ENCODE peak calls at places on chromosomes 3 and 15, in five cellular contexts. X is aorta, K is mesendoderm, M is sigmoid colon, Y is AG04450. Q is an unnamed sample.

GRCh38 chr15:33618300-33618699 is 307.5 kb downstream of the RYR3 start:
- DNase-seq in X (no peak), K (no peak), M (no peak), Y (no peak), Q (no peak)

GRCh38 chr15:36832792-36833191 is 253.4 kb downstream of the CDIN1 start:
- DNase-seq in X (no peak), K (no peak), M (no peak), Y (no peak), Q (no peak)

GRCh38 chr3:126329927-126330725 is 27.1 kb downstream of the KLF15 start:
- DNase-seq in X (no peak), K (no peak), M (peak), Y (no peak), Q (no peak)

GRCh38 chr3:170840291-170840859 is 29.6 kb downstream of the RPL22L1 start:
- DNase-seq in X (no peak), K (no peak), M (no peak), Y (no peak), Q (no peak)

GRCh38 chr15:88664151-88664778 is 25.4 kb downstream of the ISG20 start:
- DNase-seq in X (peak), K (peak), M (peak), Y (no peak), Q (peak)

GRCh38 chr3:28066020-28066419 is 175.4 kb upstream of the CMC1 start:
- DNase-seq in X (no peak), K (no peak), M (no peak), Y (no peak), Q (no peak)

GRCh38 chr15:27486036-27486435 is 515.1 kb downstream of the GABRG3 start:
- DNase-seq in X (no peak), K (no peak), M (no peak), Y (no peak), Q (no peak)

GRCh38 chr3:38001456-38002081 is 11.0 kb downstream of the VILL start:
- DNase-seq in X (peak), K (peak), M (peak), Y (no peak), Q (no peak)

GRCh38 chr15:73273181-73274002 is 95.4 kb downstream of the HCN4 start:
- DNase-seq in X (no peak), K (peak), M (peak), Y (peak), Q (peak)

GRCh38 chr3:181727122-181728036 is 15.7 kb downstream of the SOX2 start:
- DNase-seq in X (no peak), K (peak), M (no peak), Y (no peak), Q (no peak)

GRCh38 chr3:187286467-187287059 is 5.0 kb downstream of the MASP1 start:
- DNase-seq in X (no peak), K (no peak), M (no peak), Y (peak), Q (no peak)

GRCh38 chr15:64521726-64522164 is 61.4 kb downstream of the ZNF609 start:
- DNase-seq in X (no peak), K (peak), M (peak), Y (no peak), Q (no peak)

GRCh38 chr15:99454941-99455795 is 110.6 kb upstream of the MEF2A start:
- DNase-seq in X (peak), K (peak), M (peak), Y (peak), Q (no peak)

GRCh38 chr3:14137004-14137403 is 12.2 kb downstream of the TMEM43 start:
- DNase-seq in X (peak), K (no peak), M (no peak), Y (no peak), Q (no peak)

GRCh38 chr15:80093854-80094418 is 34.5 kb downstream of the ZFAND6 start:
- DNase-seq in X (peak), K (peak), M (peak), Y (no peak), Q (no peak)

GRCh38 chr3:58236527-58237237 is 910 bp upstream of the ABHD6 start:
- DNase-seq in X (peak), K (peak), M (peak), Y (no peak), Q (no peak)

GRCh38 chr3:39383190-39383912 is at the start of gene SLC25A38:
- DNase-seq in X (peak), K (peak), M (peak), Y (peak), Q (peak)

GRCh38 chr3:126621171-126621570 is 33.8 kb downstream of the TXNRD3 start:
- DNase-seq in X (no peak), K (no peak), M (no peak), Y (peak), Q (no peak)

GRCh38 chr3:170338690-170339340 is 18.7 kb upstream of the SKIL start:
- DNase-seq in X (no peak), K (peak), M (no peak), Y (no peak), Q (no peak)

DNA sequence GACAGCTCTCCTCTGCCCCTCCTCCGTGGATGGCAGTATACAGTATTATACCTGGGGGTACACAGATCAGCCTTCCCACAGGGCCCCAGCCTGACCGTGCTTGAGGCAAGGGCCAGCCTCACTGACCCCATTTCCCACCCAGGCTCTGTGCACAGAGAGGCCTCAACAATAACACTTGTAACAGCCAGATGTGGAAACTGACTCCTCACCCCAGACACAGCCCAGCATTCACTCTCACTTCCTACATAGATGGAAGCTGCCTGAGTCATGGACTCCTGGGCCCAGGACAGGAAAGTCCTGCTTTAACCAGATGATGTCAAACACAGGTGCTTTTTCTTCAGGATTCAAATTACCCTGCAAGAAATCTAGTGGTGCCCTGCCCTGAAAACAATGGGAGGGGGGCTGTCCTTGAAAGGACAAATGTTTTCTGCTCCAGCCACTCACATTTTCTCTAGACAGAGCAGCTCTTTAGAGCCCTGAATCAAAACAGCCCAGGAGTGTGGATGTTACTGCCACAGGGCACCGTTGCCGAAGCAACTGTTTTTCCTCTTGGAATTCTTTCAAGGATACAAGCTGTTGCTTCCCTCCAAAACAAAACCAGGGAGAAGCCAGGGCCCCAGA is 16.4 kb downstream of the CCDC12 start:
- DNase-seq in X (peak), K (peak), M (no peak), Y (peak), Q (no peak)
- H3K4me3 ChIP-seq in X (no peak), K (no peak), M (no peak), Y (no peak), Q (no peak)

GRCh38 chr3:169146112-169146665 is 517.3 kb downstream of the MECOM start:
- DNase-seq in X (peak), K (peak), M (peak), Y (no peak), Q (no peak)
- H3K4me3 ChIP-seq in X (peak), K (peak), M (peak), Y (peak), Q (no peak)

DNA sequence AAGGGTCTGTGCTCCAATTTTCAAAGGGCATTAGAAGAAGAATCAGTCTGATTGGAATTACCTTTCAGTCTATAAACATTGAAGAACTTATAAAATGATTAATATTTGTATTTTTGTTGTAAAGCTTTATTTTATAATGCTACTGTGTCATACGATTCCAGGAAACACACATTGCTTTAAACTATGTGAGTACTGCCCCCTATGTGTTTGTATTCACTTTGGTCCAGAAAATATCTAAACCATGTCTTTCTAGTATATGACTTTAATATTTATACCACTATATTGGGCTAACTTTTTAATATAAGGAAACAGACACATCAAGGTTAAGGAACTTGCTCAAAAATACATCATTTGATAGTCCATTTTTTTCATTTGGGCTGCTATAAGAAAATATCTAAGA is 3.2 kb upstream of the RIOX2 start:
- DNase-seq in X (no peak), K (no peak), M (no peak), Y (no peak), Q (no peak)
- H3K4me3 ChIP-seq in X (no peak), K (no peak), M (no peak), Y (no peak), Q (no peak)

DNA sequence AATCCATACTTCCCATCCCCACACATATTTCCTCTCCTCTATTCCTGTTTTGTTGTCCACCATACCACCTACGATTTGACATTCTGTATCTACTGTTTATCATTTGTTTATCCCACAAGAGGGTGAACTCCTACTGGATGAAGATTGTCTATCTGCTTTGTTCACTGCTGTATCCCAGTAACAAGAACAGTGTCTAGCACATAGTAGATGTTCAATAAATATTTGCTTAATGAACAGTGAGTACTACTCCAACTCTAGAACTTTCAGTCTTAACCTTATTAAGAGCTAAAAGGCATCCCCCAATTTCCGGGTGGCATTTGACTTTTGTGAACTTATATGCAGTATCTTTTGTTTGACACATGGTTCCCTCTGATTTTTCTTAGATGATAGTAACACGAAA is 1.3 kb downstream of the PYGO1 start:
- DNase-seq in X (no peak), K (no peak), M (no peak), Y (no peak), Q (no peak)
- H3K4me3 ChIP-seq in X (peak), K (no peak), M (peak), Y (peak), Q (no peak)

GRCh38 chr3:108093021-108093420 is 2.2 kb upstream of the CD47 start:
- DNase-seq in X (no peak), K (no peak), M (no peak), Y (no peak), Q (no peak)

GRCh38 chr3:108090066-108090700 is 648 bp downstream of the CD47 start:
- DNase-seq in X (no peak), K (peak), M (peak), Y (no peak), Q (no peak)

GRCh38 chr3:108092556-108092955 is 1.7 kb upstream of the CD47 start:
- DNase-seq in X (no peak), K (no peak), M (no peak), Y (no peak), Q (no peak)

GRCh38 chr3:108090701-108091497 is at the start of gene CD47:
- DNase-seq in X (peak), K (peak), M (peak), Y (peak), Q (peak)

GRCh38 chr3:108091498-108092259 is 848 bp upstream of the CD47 start:
- DNase-seq in X (no peak), K (peak), M (no peak), Y (no peak), Q (no peak)
- H3K4me3 ChIP-seq in X (peak), K (peak), M (peak), Y (peak), Q (peak)

DNA sequence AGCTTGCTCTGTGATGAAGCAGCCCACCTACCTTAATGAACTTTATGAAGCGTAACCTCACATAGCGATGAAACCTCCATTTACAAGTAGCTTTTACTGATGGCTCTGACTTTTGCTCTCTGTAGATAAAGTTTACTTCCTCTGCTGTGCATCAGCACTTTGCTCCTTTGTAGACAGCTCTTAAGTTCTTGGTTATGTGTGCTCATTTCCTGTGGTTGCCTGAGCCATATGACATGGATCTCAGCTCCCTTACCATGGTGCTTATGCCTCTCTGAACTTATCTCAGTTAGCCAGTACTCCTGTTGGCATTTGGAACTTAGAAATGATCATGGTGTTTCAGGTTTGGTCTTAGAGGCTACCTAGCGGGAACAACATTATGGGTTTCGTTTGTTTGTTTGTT is 7.8 kb downstream of the MFSD1 start:
- DNase-seq in X (no peak), K (no peak), M (no peak), Y (no peak), Q (peak)
- H3K4me3 ChIP-seq in X (no peak), K (no peak), M (no peak), Y (no peak), Q (peak)

GRCh38 chr3:193240850-193241706 is at the start of gene PLAAT1:
- DNase-seq in X (peak), K (peak), M (peak), Y (no peak), Q (no peak)
- H3K4me3 ChIP-seq in X (peak), K (peak), M (peak), Y (peak), Q (no peak)

GRCh38 chr3:32077260-32078084 is 28.9 kb upstream of the GPD1L start:
- DNase-seq in X (no peak), K (no peak), M (no peak), Y (no peak), Q (no peak)
- H3K4me3 ChIP-seq in X (no peak), K (no peak), M (no peak), Y (no peak), Q (no peak)

Q was measured in Jurkat, Clone E6-1.